ENCODE peak calls at places on chromosomes 11 and 22, in four cellular contexts. G, M, I and X are unnamed samples.

GRCh38 chr22:29689872-29690213 is 30.0 kb upstream of the CABP7 start:
- DNase-seq in M (peak), G (peak), I (peak), X (no peak)

GRCh38 chr11:112558691-112559090 is 298.0 kb upstream of the PLET1 start:
- DNase-seq in I (peak), G (no peak), M (no peak), X (no peak)

GRCh38 chr11:37914859-37915258 is 1316.8 kb upstream of the RAG2 start:
- DNase-seq in M (no peak), G (no peak), I (no peak), X (no peak)

GRCh38 chr11:8733847-8734246 is 51.3 kb downstream of the RPL27A start:
- DNase-seq in I (no peak), G (no peak), M (no peak), X (no peak)

GRCh38 chr11:67449116-67449844 is 3.2 kb downstream of the GPR152 start:
- DNase-seq in G (no peak), M (no peak), I (no peak), X (no peak)

GRCh38 chr11:75792997-75793800 is 21.8 kb upstream of the UVRAG start:
- DNase-seq in G (no peak), M (no peak), I (no peak), X (no peak)

GRCh38 chr11:34269031-34269430 is 88.8 kb downstream of the ABTB2 start:
- DNase-seq in G (no peak), I (no peak), M (peak), X (no peak)

GRCh38 chr11:46223252-46223513 is 54.3 kb upstream of the CREB3L1 start:
- DNase-seq in I (no peak), M (no peak), G (no peak), X (no peak)

GRCh38 chr11:39443424-39444022 is 2015.9 kb downstream of the LRRC4C start:
- DNase-seq in I (no peak), M (no peak), G (no peak), X (no peak)

GRCh38 chr22:39471421-39472141 is 14.8 kb downstream of the MGAT3 start:
- DNase-seq in G (peak), I (peak), M (no peak), X (peak)

GRCh38 chr22:37335819-37336199 is 53.5 kb downstream of the CYTH4 start:
- DNase-seq in M (no peak), I (no peak), G (no peak), X (no peak)

GRCh38 chr22:37428649-37429586 is 1.6 kb upstream of the ELFN2 start:
- DNase-seq in M (peak), I (peak), G (peak), X (no peak)

GRCh38 chr11:66868726-66869291 is 11.9 kb downstream of the LRFN4 start:
- DNase-seq in G (peak), I (no peak), M (no peak), X (no peak)

GRCh38 chr22:34972498-34972897 is 93.5 kb upstream of the ISX start:
- DNase-seq in I (no peak), G (no peak), M (no peak), X (no peak)

GRCh38 chr11:3927129-3927796 is 71.8 kb downstream of the STIM1 start:
- DNase-seq in G (no peak), M (no peak), I (no peak), X (no peak)
- TF ChIP-seq CTCF in G (no peak), M (no peak), I (no peak), X (no peak)

GRCh38 chr11:127844843-127845242 is 742.5 kb downstream of the ETS1 start:
- DNase-seq in M (no peak), I (no peak), G (no peak), X (no peak)

DNA sequence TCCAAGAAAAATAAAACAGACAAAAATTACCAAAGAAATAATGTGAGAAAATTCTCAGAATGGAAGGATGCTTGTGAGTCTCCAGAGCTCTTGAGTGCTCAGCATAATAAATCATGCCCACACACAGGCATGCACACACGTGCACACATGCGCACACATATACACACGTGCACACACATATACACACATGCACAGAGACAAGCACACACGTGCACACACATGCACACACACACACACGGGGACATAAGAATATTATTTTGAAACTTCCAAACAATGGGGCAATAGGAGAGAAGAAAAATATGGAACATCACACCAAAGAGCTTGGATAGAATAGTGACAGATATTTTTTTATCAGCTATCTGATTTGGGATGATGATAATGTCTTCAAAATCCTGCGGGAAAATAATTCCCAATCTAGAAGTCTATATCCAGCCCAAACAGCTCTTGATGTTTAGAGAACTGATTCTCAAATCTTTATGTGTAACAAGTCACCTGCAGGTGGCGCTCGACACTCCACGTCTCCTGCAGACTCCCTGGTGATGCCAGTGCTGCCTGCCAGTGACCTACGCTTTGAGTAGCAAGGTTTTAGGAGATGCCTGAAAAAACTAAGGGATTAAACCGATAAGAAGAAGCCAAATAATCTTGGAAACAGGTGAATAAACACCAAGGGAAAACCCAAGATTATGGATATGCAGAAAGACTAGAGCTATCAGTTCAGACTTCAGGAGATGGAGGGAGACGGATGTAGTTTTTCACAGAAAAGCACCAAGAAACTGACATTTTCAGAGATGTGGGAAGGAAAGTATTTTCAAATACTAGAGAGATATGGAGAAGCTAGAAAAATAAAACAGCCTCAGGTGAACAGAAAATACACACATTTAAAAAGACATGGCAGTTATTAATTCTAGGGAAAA is 743.6 kb downstream of the ETS1 start:
- DNase-seq in G (peak), I (peak), M (peak), X (peak)
- TF ChIP-seq CTCF in G (peak), I (peak), M (peak), X (peak)

GRCh38 chr11:93133710-93134109 is 64.1 kb downstream of the SLC36A4 start:
- DNase-seq in I (peak), M (peak), G (no peak), X (no peak)
- TF ChIP-seq CTCF in I (no peak), M (no peak), G (no peak), X (no peak)

DNA sequence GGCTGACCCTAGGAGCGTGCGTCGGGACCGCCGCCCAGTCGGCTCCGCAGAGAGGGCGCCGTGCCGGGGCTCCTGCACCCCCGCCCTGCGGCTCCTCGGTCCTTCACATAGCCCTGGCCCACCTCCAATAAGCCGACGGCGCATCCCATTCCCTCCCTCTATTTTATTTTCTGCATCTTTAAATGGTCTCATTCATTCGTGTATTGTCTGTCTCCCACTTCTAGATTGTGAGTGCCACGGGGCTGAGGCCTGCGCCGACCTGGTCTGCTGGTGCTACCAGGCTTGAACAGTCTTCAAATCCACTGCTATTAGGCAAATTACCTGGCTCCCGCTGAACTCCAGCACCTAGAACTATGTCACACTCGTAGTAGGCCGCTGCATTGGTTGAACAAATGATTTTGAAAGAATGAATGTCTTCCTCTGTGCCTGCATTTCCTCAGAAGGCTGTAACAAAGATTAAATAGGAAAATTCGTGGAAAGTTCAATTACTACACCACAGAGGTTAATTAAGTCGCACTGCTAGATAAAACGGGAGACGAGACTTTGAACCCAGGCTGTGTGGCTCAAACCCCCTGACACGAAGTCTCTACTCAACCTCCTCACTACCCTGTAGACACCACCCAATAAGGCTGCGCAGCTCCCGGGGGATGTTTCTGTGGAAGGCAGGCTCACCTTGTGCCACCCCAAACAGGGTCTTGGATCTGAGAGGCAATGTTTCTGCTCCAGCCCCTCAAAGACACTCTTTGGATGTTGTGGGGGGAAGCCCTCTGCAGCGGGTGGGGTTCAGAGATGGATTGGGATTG is 1.2 kb upstream of the PPP1R14B start:
- DNase-seq in M (no peak), G (peak), I (no peak), X (no peak)
- TF ChIP-seq CTCF in M (no peak), G (no peak), I (no peak), X (no peak)

GRCh38 chr11:133968300-133968699 is 11.5 kb upstream of the IGSF9B start:
- DNase-seq in G (no peak), I (no peak), M (no peak), X (no peak)

GRCh38 chr11:133964946-133965632 is 8.3 kb upstream of the IGSF9B start:
- DNase-seq in G (no peak), M (no peak), I (peak), X (no peak)

GRCh38 chr11:133966147-133966546 is 9.4 kb upstream of the IGSF9B start:
- DNase-seq in G (no peak), I (no peak), M (no peak), X (no peak)

GRCh38 chr11:133967599-133968238 is 11.0 kb upstream of the IGSF9B start:
- DNase-seq in G (no peak), I (no peak), M (no peak), X (no peak)

GRCh38 chr11:133966924-133967598 is 10.3 kb upstream of the IGSF9B start:
- DNase-seq in G (peak), I (peak), M (no peak), X (no peak)
- TF ChIP-seq CTCF in G (peak), I (peak), M (peak), X (peak)

GRCh38 chr11:11155962-11156815 is 196.9 kb downstream of the CSNK2A3 start:
- DNase-seq in G (peak), M (no peak), I (peak), X (no peak)

GRCh38 chr11:11152877-11153276 is 200.2 kb downstream of the CSNK2A3 start:
- DNase-seq in M (no peak), I (no peak), G (no peak), X (no peak)

DNA sequence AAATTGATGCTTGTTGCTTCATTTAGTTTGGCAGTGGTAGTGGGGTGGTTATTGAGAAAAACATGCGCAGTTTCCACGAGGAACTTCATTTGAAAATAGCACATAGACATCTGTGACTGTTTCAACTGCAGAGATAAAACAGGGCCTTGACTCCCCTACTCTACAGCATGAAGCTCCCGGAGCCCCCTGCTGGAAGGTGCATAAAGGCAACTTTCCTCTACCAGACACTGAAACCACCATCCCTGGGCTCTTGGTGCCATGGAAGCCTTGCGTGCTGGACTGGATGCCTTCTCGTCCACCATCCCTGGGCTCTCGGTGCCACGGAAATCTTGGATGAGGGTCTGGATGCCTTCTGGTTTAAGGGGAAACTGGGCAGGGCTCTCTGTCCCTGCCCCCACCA is 195.8 kb downstream of the CSNK2A3 start:
- DNase-seq in M (no peak), G (peak), I (peak), X (no peak)
- TF ChIP-seq CTCF in M (peak), G (peak), I (peak), X (peak)

GRCh38 chr11:42974510-42974909 is 337.3 kb upstream of the API5 start:
- DNase-seq in I (no peak), G (no peak), M (no peak), X (no peak)
- TF ChIP-seq CTCF in I (no peak), G (peak), M (no peak), X (no peak)

DNA sequence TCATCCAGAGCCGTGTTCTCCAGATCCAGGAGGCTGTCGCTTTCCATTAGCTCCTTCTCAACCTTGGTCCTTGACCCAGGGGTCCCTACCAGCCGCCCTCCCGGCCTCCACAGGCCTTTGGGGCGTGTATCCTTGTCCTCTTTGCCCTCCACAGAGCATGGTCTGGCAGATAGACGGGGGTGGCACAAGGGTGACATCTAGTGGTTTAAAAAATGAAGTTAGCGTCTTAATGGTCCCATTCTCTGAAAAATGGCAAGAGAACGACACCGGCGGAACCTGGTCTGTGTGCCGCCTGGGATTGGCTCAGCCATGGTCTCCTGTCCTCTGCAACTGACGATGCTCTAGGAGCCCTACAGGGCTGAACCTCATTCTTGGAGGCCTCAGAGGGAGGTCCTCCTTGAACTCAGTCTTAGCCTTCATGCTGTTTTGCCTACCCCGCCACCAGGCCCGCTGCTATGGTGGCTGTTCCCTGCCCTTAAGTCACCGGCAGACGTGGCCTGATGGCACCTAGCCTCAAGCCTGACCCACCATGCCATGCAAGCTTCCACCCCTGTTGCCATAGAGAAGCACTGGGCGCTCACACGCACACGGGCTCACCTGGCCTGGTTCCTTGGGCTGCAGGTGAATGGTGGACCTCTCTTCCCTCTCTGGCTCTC is 152.1 kb upstream of the SYN3 start:
- DNase-seq in M (no peak), I (peak), G (peak), X (no peak)
- TF ChIP-seq CTCF in M (peak), I (peak), G (peak), X (peak)

GRCh38 chr11:11400635-11401232 is 47.7 kb upstream of the CSNK2A3 start:
- DNase-seq in I (no peak), M (no peak), G (peak), X (no peak)
- TF ChIP-seq CTCF in I (peak), M (no peak), G (peak), X (peak)